ENCODE peak calls at places on chromosomes 2 and 18, in seven cellular contexts. Y, N, V, L, U, C and B are unnamed samples.

GRCh38 chr2:237452846-237453245 is 34.2 kb upstream of the MLPH start:
- DNase-seq in Y (no peak), N (no peak), V (no peak), L (no peak), U (no peak), C (no peak), B (no peak)

GRCh38 chr2:189020179-189020578 is 46.0 kb downstream of the COL3A1 start:
- DNase-seq in Y (no peak), N (no peak), V (no peak), L (no peak), U (no peak), C (no peak), B (no peak)

GRCh38 chr2:117470311-117471095 is 344.0 kb upstream of the DDX18 start:
- DNase-seq in Y (peak; percentile 41), N (peak; percentile 6), V (no peak), L (peak; percentile 43), U (peak; percentile 22), C (peak; percentile 69), B (peak; percentile 65)

GRCh38 chr2:180122874-180123273 is 115.8 kb upstream of the CWC22 start:
- DNase-seq in Y (no peak), N (no peak), V (no peak), L (no peak), U (no peak), C (no peak), B (no peak)

GRCh38 chr18:9951022-9951859 is 37.4 kb downstream of the VAPA start:
- DNase-seq in Y (no peak), N (peak; percentile 55), V (no peak), L (peak; percentile 57), U (peak; percentile 34), C (peak; percentile 59), B (no peak)

GRCh38 chr2:84388921-84389490 is 70.1 kb downstream of the SUCLG1 start:
- DNase-seq in Y (no peak), N (no peak), V (no peak), L (no peak), U (no peak), C (no peak), B (no peak)

GRCh38 chr2:128552806-128553551 is 234.3 kb upstream of the HS6ST1 start:
- DNase-seq in Y (no peak), N (no peak), V (no peak), L (no peak), U (no peak), C (no peak), B (no peak)

GRCh38 chr2:39181297-39181696 is 60.4 kb upstream of the SOS1 start:
- DNase-seq in Y (no peak), N (no peak), V (no peak), L (no peak), U (no peak), C (peak; percentile 62), B (no peak)

GRCh38 chr2:199315299-199316179 is 142.2 kb downstream of the SATB2 start:
- DNase-seq in Y (no peak), N (no peak), V (no peak), L (no peak), U (peak; percentile 27), C (peak; percentile 6), B (no peak)

GRCh38 chr2:25312958-25313710 is 28.6 kb downstream of the DNMT3A start:
- DNase-seq in Y (no peak), N (no peak), V (no peak), L (no peak), U (peak; percentile 44), C (no peak), B (no peak)

GRCh38 chr2:157326683-157327082 is 1.1 kb upstream of the ERMN start:
- DNase-seq in Y (no peak), N (no peak), V (no peak), L (no peak), U (no peak), C (no peak), B (no peak)

GRCh38 chr18:23958036-23958435 is 56.5 kb upstream of the TTC39C start:
- DNase-seq in Y (no peak), N (no peak), V (no peak), L (no peak), U (no peak), C (no peak), B (no peak)

GRCh38 chr18:11923454-11923853 is 15.3 kb upstream of the MPPE1 start:
- DNase-seq in Y (no peak), N (no peak), V (no peak), L (no peak), U (peak; percentile 33), C (no peak), B (no peak)

GRCh38 chr2:174846941-174847938 is 83.0 kb upstream of the CHRNA1 start:
- DNase-seq in Y (no peak), N (no peak), V (no peak), L (peak; percentile 41), U (no peak), C (no peak), B (no peak)

GRCh38 chr2:224036731-224037376 is 2.2 kb downstream of the SERPINE2 start:
- DNase-seq in Y (no peak), N (no peak), V (no peak), L (no peak), U (no peak), C (no peak), B (no peak)

GRCh38 chr18:59996370-59996966 is 96.7 kb downstream of the PMAIP1 start:
- DNase-seq in Y (no peak), N (peak; percentile 59), V (no peak), L (peak; percentile 58), U (peak; percentile 35), C (peak; percentile 15), B (peak; percentile 51)

GRCh38 chr18:13136689-13137040 is 81.9 kb upstream of the LDLRAD4 start:
- DNase-seq in Y (no peak), N (no peak), V (no peak), L (peak; percentile 82), U (no peak), C (no peak), B (no peak)

GRCh38 chr2:121860033-121860810 is 104.8 kb downstream of the TSN start:
- DNase-seq in Y (no peak), N (no peak), V (no peak), L (no peak), U (no peak), C (no peak), B (no peak)

GRCh38 chr2:132415256-132416079 is 1.1 kb upstream of the GPR39 start:
- DNase-seq in Y (no peak), N (no peak), V (no peak), L (no peak), U (no peak), C (no peak), B (no peak)

GRCh38 chr2:121695179-121695451 is 41.6 kb downstream of the NIFK start:
- DNase-seq in Y (no peak), N (no peak), V (no peak), L (no peak), U (no peak), C (no peak), B (no peak)

GRCh38 chr18:49114556-49114955 is 163.8 kb upstream of the SMAD7 start:
- DNase-seq in Y (no peak), N (no peak), V (no peak), L (no peak), U (no peak), C (no peak), B (no peak)

GRCh38 chr2:184599054-184599874 is 935 bp downstream of the ZNF804A start:
- DNase-seq in Y (no peak), N (peak; percentile 19), V (no peak), L (peak; percentile 22), U (no peak), C (no peak), B (no peak)

GRCh38 chr2:221758076-221758475 is 186.0 kb upstream of the EPHA4 start:
- DNase-seq in Y (no peak), N (no peak), V (no peak), L (no peak), U (no peak), C (no peak), B (no peak)

GRCh38 chr2:15874311-15874710 is 66.0 kb upstream of the MYCN start:
- DNase-seq in Y (no peak), N (no peak), V (no peak), L (no peak), U (no peak), C (no peak), B (no peak)

GRCh38 chr2:205510345-205510744 is 172.0 kb upstream of the NRP2 start:
- DNase-seq in Y (no peak), N (no peak), V (no peak), L (no peak), U (no peak), C (peak; percentile 45), B (no peak)
- TF ChIP-seq JUND in Y (no peak), N (no peak), V (no peak), L (no peak), U (no peak), C (no peak), B (no peak)

GRCh38 chr2:73117441-73117840 is 4.7 kb upstream of the RAB11FIP5 start:
- DNase-seq in Y (no peak), N (no peak), V (no peak), L (no peak), U (no peak), C (no peak), B (no peak)
- TF ChIP-seq JUND in Y (no peak), N (no peak), V (no peak), L (no peak), U (no peak), C (no peak), B (no peak)

DNA sequence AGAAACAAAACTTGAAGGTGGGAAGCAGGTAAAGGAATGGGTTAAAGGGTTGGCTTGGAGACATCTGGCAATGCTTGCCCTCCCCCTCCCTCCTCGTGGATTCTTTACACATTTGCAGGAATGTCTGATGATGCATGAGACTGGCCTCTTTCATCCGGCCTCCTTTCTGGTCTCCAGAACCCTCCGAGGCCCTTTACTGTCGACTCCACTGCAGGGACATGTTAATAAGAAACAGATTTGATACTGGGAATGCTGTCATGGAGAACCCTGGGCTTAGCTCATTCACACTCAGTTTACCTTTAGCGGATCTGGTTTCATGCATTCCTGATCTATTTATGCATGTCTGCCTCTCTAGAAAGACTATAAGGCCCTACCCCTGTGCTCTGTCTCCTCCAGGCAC is 238.7 kb downstream of the TGIF1 start:
- DNase-seq in Y (no peak), N (no peak), V (no peak), L (peak; percentile 42), U (no peak), C (no peak), B (peak; percentile 45)
- TF ChIP-seq JUND in Y (no peak), N (no peak), V (no peak), L (peak; percentile 69), U (no peak), C (no peak), B (no peak)

DNA sequence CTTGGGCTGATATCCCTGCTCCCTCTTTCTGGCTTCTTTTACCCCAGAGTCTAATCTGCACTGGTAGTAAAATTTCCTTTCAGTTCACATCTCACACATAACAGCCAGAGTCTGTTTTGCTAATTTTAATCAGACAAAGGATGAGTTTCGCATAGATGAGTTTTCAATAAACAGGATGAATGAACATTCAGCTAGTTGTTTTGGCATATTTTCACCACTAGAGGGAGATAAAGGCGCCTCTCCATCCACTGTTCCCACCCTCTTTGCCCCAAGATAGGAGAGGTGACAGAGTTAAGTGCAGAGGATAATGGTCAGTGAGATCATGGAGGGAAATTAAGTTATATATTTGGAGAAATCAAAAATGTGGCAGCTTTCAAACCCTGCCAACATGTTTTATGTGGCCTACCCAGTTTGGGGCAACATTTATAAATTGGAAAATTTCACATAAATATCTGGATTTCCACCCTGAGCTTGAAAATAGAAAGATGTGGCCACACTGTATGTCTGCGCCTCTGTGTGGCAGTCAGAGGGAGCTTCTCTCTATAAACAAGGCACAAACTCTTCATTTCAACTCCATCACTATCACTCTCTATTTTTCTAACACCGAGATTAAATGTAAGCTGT is 48.5 kb upstream of the DTNA start:
- DNase-seq in Y (no peak), N (peak; percentile 33), V (no peak), L (peak; percentile 55), U (peak; percentile 63), C (peak; percentile 48), B (peak; percentile 13)
- TF ChIP-seq JUND in Y (no peak), N (no peak), V (no peak), L (no peak), U (no peak), C (no peak), B (no peak)